ENCODE peak calls at places on chromosomes 12 and 14, in five cellular contexts. D, W, H, K and T are unnamed samples.
A peak's percentile ranks its signal among the peaks of the same experiment; 100 is the strongest.

GRCh38 chr12:27896419-27896990 is 76.0 kb downstream of the PTHLH start:
- DNase-seq in H (no peak), D (no peak), W (peak; percentile 39), K (no peak), T (no peak)

GRCh38 chr14:51963164-51963733 is 26.1 kb upstream of the RTRAF start:
- DNase-seq in K (no peak), W (no peak), H (no peak), D (no peak), T (no peak)

GRCh38 chr12:68835333-68835908 is 27.4 kb downstream of the MDM2 start:
- DNase-seq in H (no peak), D (no peak), K (no peak), W (no peak), T (no peak)

GRCh38 chr14:69428289-69428998 is 30.0 kb downstream of the SLC39A9 start:
- DNase-seq in H (no peak), D (no peak), K (no peak), W (no peak), T (peak; percentile 5)

GRCh38 chr12:42296503-42297109 is 29.3 kb downstream of the ZCRB1 start:
- DNase-seq in W (peak; percentile 61), K (no peak), H (no peak), D (no peak), T (no peak)

GRCh38 chr12:102883204-102883799 is 33.7 kb downstream of the PAH start:
- DNase-seq in D (peak; percentile 62), W (peak; percentile 31), K (peak; percentile 50), H (peak; percentile 10), T (no peak)

GRCh38 chr12:52837341-52837741 is 3.2 kb upstream of the KRT79 start:
- DNase-seq in K (no peak), W (no peak), H (no peak), D (no peak), T (no peak)

GRCh38 chr12:54383041-54383609 is 1.4 kb downstream of the ZNF385A start:
- DNase-seq in H (no peak), D (no peak), W (no peak), K (no peak), T (no peak)

GRCh38 chr14:71130491-71131179 is 223.4 kb downstream of the PCNX1 start:
- DNase-seq in D (no peak), W (no peak), K (no peak), H (no peak), T (no peak)

GRCh38 chr12:113112043-113112899 is 23.3 kb downstream of the RASAL1 start:
- DNase-seq in D (no peak), K (no peak), H (no peak), W (no peak), T (no peak)

GRCh38 chr12:122308811-122309210 is 42.5 kb upstream of the VPS33A start:
- DNase-seq in D (no peak), H (no peak), K (no peak), W (no peak), T (no peak)

GRCh38 chr12:106416273-106416672 is 58.7 kb downstream of the POLR3B start:
- DNase-seq in K (peak; percentile 45), W (no peak), D (no peak), H (no peak), T (no peak)

GRCh38 chr14:75469606-75470237 is 41.9 kb downstream of the JDP2 start:
- DNase-seq in W (no peak), K (no peak), H (no peak), D (peak; percentile 13), T (no peak)

GRCh38 chr14:22598099-22598895 is at the start of gene ABHD4:
- DNase-seq in W (peak; percentile 60), H (no peak), D (peak; percentile 74), K (peak; percentile 73), T (no peak)

GRCh38 chr14:46840971-46841729 is 189.6 kb upstream of the RPL10L start:
- DNase-seq in D (no peak), K (no peak), H (no peak), W (no peak), T (no peak)

GRCh38 chr14:52179151-52179790 is 88.2 kb upstream of the PTGDR start:
- DNase-seq in K (no peak), D (peak; percentile 57), H (no peak), W (no peak), T (no peak)

GRCh38 chr12:6778212-6778570 is 5.9 kb downstream of the LAG3 start:
- DNase-seq in K (no peak), W (no peak), D (peak; percentile 70), H (no peak), T (no peak)

GRCh38 chr12:6097384-6097783 is 27.1 kb downstream of the VWF start:
- DNase-seq in W (no peak), H (no peak), D (no peak), K (no peak), T (no peak)

GRCh38 chr14:72000907-72001306 is 68.7 kb downstream of the RGS6 start:
- DNase-seq in K (no peak), D (no peak), W (no peak), H (no peak), T (no peak)

GRCh38 chr14:95151561-95151960 is 5.8 kb downstream of the DICER1 start:
- DNase-seq in K (no peak), W (no peak), D (no peak), H (no peak), T (no peak)

GRCh38 chr12:42421844-42422779 is 96.1 kb downstream of the PPHLN1 start:
- DNase-seq in K (no peak), W (no peak), H (no peak), D (no peak), T (no peak)

GRCh38 chr12:30806989-30807694 is 52.4 kb upstream of the CAPRIN2 start:
- DNase-seq in D (no peak), H (peak; percentile 51), W (peak; percentile 61), K (peak; percentile 60), T (peak; percentile 12)

GRCh38 chr14:68733086-68733621 is 59.7 kb downstream of the ZFP36L1 start:
- DNase-seq in D (no peak), H (no peak), K (no peak), W (no peak), T (no peak)

GRCh38 chr12:47415054-47415453 is 290.8 kb downstream of the RPAP3 start:
- DNase-seq in W (no peak), D (no peak), H (no peak), K (no peak), T (no peak)

GRCh38 chr12:105206686-105207374 is 29.1 kb downstream of the APPL2 start:
- DNase-seq in D (no peak), H (no peak), K (no peak), W (no peak), T (no peak)

GRCh38 chr12:57837779-57838562 is 8.6 kb downstream of the CTDSP2 start:
- DNase-seq in H (no peak), W (no peak), D (no peak), K (no peak), T (no peak)

GRCh38 chr12:54977155-54977554 is 7.4 kb downstream of the TESPA1 start:
- DNase-seq in K (no peak), D (no peak), H (no peak), W (no peak), T (no peak)

GRCh38 chr14:105314287-105315185 is at the start of gene PACS2:
- DNase-seq in H (peak; percentile 47), K (peak; percentile 87), W (peak; percentile 79), D (peak; percentile 51), T (peak; percentile 45)

GRCh38 chr14:21913759-21914158 is 240.1 kb upstream of the OR4E1 start:
- DNase-seq in H (peak; percentile 71), D (peak; percentile 79), W (peak; percentile 82), K (peak; percentile 82), T (peak; percentile 55)

GRCh38 chr14:77071938-77072388 is 26.1 kb upstream of the CIPC start:
- DNase-seq in H (peak; percentile 60), D (no peak), W (no peak), K (no peak), T (no peak)

GRCh38 chr12:121513464-121514183 is 67.2 kb downstream of the KDM2B start:
- DNase-seq in D (peak; percentile 84), K (no peak), H (peak; percentile 64), W (peak; percentile 6), T (no peak)

GRCh38 chr12:52216807-52217206 is 16.2 kb upstream of the KRT7 start:
- DNase-seq in D (no peak), K (no peak), W (no peak), H (no peak), T (no peak)

GRCh38 chr12:132095520-132096409 is 48.4 kb downstream of the DDX51 start:
- DNase-seq in K (no peak), H (no peak), W (no peak), D (no peak), T (no peak)

GRCh38 chr12:49921936-49922335 is 18.2 kb upstream of the FAIM2 start:
- DNase-seq in D (no peak), K (no peak), H (no peak), W (no peak), T (no peak)

GRCh38 chr12:127745466-127746220 is 521.3 kb upstream of the TMEM132C start:
- DNase-seq in D (no peak), H (no peak), K (no peak), W (no peak), T (no peak)

GRCh38 chr12:124011435-124012124 is 38.6 kb downstream of the ZNF664 start:
- DNase-seq in W (no peak), H (no peak), D (no peak), K (no peak), T (no peak)
- H3K4me3 ChIP-seq in W (no peak overlapping the region), H (no peak overlapping the region), D (no peak overlapping the region), K (no peak overlapping the region), T (no peak overlapping the region)

GRCh38 chr14:103729496-103730448 is 14.2 kb downstream of the ZFYVE21 start:
- DNase-seq in H (no peak), W (no peak), D (no peak), K (no peak), T (no peak)
- H3K4me3 ChIP-seq in H (no peak overlapping the region), W (no peak overlapping the region), D (no peak overlapping the region), K (no peak overlapping the region), T (no peak overlapping the region)

DNA sequence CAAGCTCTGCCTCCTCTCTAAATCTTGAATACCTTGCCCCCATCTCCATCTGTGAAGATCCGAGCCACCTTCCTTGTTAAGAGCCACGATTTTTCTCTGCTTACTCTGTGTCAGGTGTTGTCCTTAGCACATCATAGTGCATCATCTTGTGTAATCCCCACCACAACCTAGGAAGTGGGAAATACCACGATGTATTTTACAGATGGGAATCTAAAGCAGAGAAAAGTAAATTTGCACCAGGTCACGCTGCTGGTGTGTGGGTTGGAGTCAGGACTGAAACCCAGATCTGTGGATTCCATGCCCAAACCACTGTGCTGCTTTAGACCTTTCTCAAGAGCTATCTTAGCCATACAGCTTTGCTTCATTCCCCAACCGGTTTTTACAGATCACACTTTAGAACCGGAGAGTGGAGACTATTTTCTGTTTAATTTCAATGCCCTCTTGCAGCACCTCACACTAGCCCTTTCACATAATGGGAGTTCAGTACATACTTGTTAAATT is 94.6 kb downstream of the PPM1A start:
- DNase-seq in D (no peak), H (no peak), K (no peak), W (no peak), T (no peak)
- H3K4me3 ChIP-seq in D (no peak overlapping the region), H (no peak overlapping the region), K (no peak overlapping the region), W (no peak overlapping the region), T (no peak overlapping the region)

GRCh38 chr12:45986646-45987338 is 3.6 kb downstream of the SCAF11 start:
- DNase-seq in W (no peak), K (no peak), D (no peak), H (no peak), T (no peak)
- H3K4me3 ChIP-seq in W (no peak overlapping the region), K (no peak overlapping the region), D (no peak overlapping the region), H (no peak overlapping the region), T (peak overlapping the region; percentile 6)

DNA sequence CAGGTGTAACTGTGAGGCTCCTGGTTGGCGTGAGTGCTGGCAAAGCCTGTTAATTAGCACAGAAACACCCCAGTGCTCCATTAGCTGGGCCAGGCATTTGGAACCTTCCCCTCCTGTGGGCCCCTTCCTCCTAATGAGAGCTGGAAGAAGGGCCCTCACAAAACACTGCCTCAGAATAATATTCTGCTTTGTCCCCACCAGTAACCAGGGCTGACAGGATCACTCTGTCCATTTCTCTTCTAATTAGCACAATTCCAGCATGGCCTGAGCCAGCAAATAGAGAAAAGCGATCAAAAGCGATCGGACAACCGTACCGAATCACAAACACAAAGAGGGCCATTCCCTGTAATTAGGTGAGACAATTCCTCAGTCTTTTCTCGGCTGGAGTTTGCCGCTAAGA is 35.7 kb upstream of the VSX2 start:
- DNase-seq in K (peak; percentile 82), W (no peak), D (no peak), H (no peak), T (no peak)
- H3K4me3 ChIP-seq in K (no peak overlapping the region), W (no peak overlapping the region), D (no peak overlapping the region), H (no peak overlapping the region), T (no peak overlapping the region)